ENCODE peak calls at places on chromosome 17, in six cellular contexts. N is IMR-90, L is mesenchymal stem cell, T is mesendoderm, E is H1, G is trophoblast cell. B is an unnamed sample.

GRCh38 chr17:4054446-4054845 is 88.4 kb downstream of the ZZEF1 start:
- DNase-seq in T (no peak), N (no peak), L (no peak), G (no peak), E (no peak), B (no peak)

GRCh38 chr17:78736526-78737079 is 45.5 kb downstream of the CYTH1 start:
- DNase-seq in L (no peak), N (no peak), E (no peak), T (peak), G (peak), B (no peak)

GRCh38 chr17:72392056-72393010 is 271.5 kb downstream of the SOX9 start:
- DNase-seq in N (peak), L (peak), T (no peak), G (no peak), E (no peak), B (no peak)

GRCh38 chr17:20085283-20085875 is 76.2 kb downstream of the SPECC1 start:
- DNase-seq in L (no peak), G (no peak), N (no peak), E (no peak), T (no peak), B (no peak)

GRCh38 chr17:8003594-8004181 is 1.3 kb downstream of the GUCY2D start:
- DNase-seq in T (no peak), L (no peak), N (no peak), G (no peak), E (no peak), B (no peak)

GRCh38 chr17:78172284-78173024 is 4.1 kb downstream of the SYNGR2 start:
- DNase-seq in E (no peak), N (peak), G (no peak), T (no peak), L (peak), B (no peak)

GRCh38 chr17:66904760-66905637 is 59.5 kb upstream of the CACNG4 start:
- DNase-seq in L (peak), E (no peak), T (no peak), G (no peak), N (peak), B (no peak)

GRCh38 chr17:82668631-82669099 is 20.4 kb upstream of the WDR45B start:
- DNase-seq in T (peak), N (peak), L (peak), G (peak), E (peak), B (peak)

GRCh38 chr17:41539979-41540701 is 12.0 kb upstream of the KRT19 start:
- DNase-seq in L (no peak), G (no peak), T (no peak), E (no peak), N (no peak), B (no peak)

GRCh38 chr17:35099929-35100328 is 19.7 kb downstream of the RAD51D start:
- DNase-seq in G (no peak), L (no peak), N (no peak), E (no peak), T (no peak), B (no peak)

GRCh38 chr17:82838386-82839063 is 1.3 kb downstream of the ZNF750 start:
- DNase-seq in G (peak), E (no peak), N (peak), T (no peak), L (peak), B (no peak)

GRCh38 chr17:75321506-75321905 is 32.3 kb upstream of the SLC25A19 start:
- DNase-seq in L (no peak), G (peak), T (no peak), E (no peak), N (no peak), B (no peak)

DNA sequence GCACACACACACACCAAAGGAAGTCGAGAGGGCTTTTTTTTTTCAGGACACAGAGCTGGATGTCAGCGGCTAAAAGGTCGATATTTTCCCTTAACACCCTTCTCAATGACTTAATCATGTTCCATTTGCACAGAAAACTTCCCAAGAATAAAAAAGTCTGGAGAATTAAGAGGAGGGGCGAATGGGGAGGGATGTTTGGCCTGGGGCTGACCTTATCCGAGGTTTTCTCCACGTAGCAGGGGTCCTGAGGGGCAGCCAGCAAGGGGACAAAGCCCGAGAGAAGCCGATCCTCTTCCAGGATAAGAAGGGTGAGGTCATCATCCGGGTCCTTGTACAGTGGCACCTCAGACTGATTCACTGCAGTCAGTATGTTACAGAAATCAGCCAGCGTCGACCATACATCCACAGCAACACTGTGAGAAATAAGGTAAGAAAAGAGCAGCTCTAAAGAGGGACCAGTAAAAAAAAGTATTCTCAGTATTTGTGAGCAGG is 117.6 kb downstream of the HIC1 start:
- DNase-seq in L (no peak), E (no peak), G (no peak), N (peak), T (peak), B (no peak)
- H3K4me3 ChIP-seq in L (no peak), E (no peak), G (no peak), N (no peak), T (no peak), B (no peak)

DNA sequence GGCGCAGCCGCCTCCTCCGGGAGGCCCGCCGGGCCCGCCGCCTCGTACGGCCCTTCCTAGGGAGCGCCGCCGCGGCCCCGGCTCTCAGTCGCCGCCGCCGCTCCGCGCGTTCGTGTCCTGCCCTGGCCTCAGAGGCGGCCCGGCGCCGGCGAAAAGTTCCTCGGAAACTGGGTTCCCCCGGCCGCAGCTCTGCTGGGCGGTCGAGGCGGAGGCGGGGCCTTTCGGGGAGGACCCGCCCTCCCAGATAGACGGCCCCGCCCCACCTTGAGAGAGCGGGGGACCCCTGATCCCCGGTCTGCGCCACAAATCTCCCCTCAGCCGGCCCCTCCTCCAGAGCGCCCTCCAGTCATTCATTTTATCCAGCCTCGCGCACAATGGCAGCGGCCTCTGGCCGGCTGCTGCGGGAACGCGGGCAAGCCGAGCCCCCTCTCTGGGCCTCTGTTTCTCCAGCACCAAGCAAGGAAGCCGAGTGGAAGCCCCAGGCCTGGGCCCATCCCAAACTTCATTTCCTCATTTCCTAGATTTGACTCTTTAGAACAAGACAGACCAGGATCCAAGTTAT is at the start of gene SREBF1:
- DNase-seq in G (peak), T (peak), E (peak), N (peak), L (peak), B (peak)
- H3K4ac ChIP-seq in G (peak), T (peak), E (peak), N (peak), L (peak), B (peak)

GRCh38 chr17:58338454-58338841 is 9.9 kb upstream of the TSPOAP1 start:
- DNase-seq in G (no peak), N (no peak), L (no peak), T (no peak), E (no peak), B (no peak)
- H3K4me3 ChIP-seq in G (no peak), N (no peak), L (no peak), T (no peak), E (no peak), B (no peak)

GRCh38 chr17:5486206-5487124 is at the start of gene MIS12:
- DNase-seq in N (peak), G (peak), L (peak), T (peak), E (peak), B (peak)
- H3K4ac ChIP-seq in N (peak), G (peak), L (peak), T (peak), E (peak), B (no peak)

GRCh38 chr17:36645358-36645757 is 44.0 kb downstream of the MRM1 start:
- DNase-seq in L (no peak), G (no peak), N (no peak), T (no peak), E (no peak), B (no peak)
- H3K4me3 ChIP-seq in L (no peak), G (no peak), N (no peak), T (no peak), E (no peak), B (no peak)

GRCh38 chr17:12391468-12391867 is 274.2 kb upstream of the MYOCD start:
- DNase-seq in E (no peak), G (no peak), T (no peak), L (no peak), N (no peak), B (no peak)
- H3K4ac ChIP-seq in E (no peak), G (no peak), T (no peak), L (no peak), N (peak), B (no peak)

GRCh38 chr17:60522889-60523626 is 3.0 kb downstream of the APPBP2 start:
- DNase-seq in G (peak), E (no peak), N (no peak), T (no peak), L (no peak), B (no peak)
- H3K4me3 ChIP-seq in G (no peak), E (no peak), N (no peak), T (no peak), L (no peak), B (no peak)

B was measured in neuronal stem cell.